ENCODE peak calls at places on chromosomes 16 and 17, in nine cellular contexts. H is breast epithelium, E is transverse colon, S is endothelial cell of umbilical vein, W is prostate gland, L is stomach, X is upper lobe of left lung, Q is sigmoid colon, F is spleen. Z is an unnamed sample.

GRCh38 chr17:62703776-62704380 is 76.4 kb downstream of the MRC2 start:
- DNase-seq in F (peak; percentile 95), E (peak; percentile 76), Q (peak; percentile 87), H (peak; percentile 78), X (peak; percentile 84), S (peak; percentile 44), L (peak; percentile 83), W (peak; percentile 64), Z (no peak)

GRCh38 chr17:17804007-17804406 is 32.8 kb downstream of the SREBF1 start:
- DNase-seq in X (no peak), W (no peak), S (no peak), H (no peak), Q (no peak), E (no peak), L (no peak), F (no peak), Z (no peak)

GRCh38 chr17:82496529-82497434 is 22.8 kb upstream of the FOXK2 start:
- DNase-seq in L (peak; percentile 97), S (peak; percentile 93), Q (peak; percentile 99), F (peak; percentile 100), W (peak; percentile 96), E (peak; percentile 97), X (peak; percentile 99), H (peak; percentile 95), Z (peak; percentile 99)

GRCh38 chr16:64957246-64957645 is 164.6 kb downstream of the CDH11 start:
- DNase-seq in H (no peak), F (no peak), Q (no peak), X (no peak), W (no peak), E (no peak), L (no peak), S (no peak), Z (no peak)

GRCh38 chr17:1957037-1957436 is 68.1 kb downstream of the RTN4RL1 start:
- DNase-seq in W (no peak), E (no peak), S (no peak), Q (no peak), L (no peak), F (no peak), X (no peak), H (no peak), Z (no peak)

GRCh38 chr17:72812823-72813222 is 279.7 kb downstream of the SLC39A11 start:
- DNase-seq in F (no peak), H (no peak), X (no peak), Q (no peak), S (no peak), W (no peak), E (no peak), L (no peak), Z (no peak)

GRCh38 chr17:320139-320538 is 32.5 kb downstream of the RPH3AL start:
- DNase-seq in W (no peak), L (no peak), Q (peak; percentile 54), X (no peak), S (no peak), F (peak; percentile 31), E (no peak), H (no peak), Z (peak; percentile 28)

GRCh38 chr17:57356722-57357391 is 100.5 kb downstream of the MSI2 start:
- DNase-seq in F (no peak), X (no peak), H (no peak), Q (no peak), E (peak; percentile 45), S (peak; percentile 73), L (peak; percentile 30), W (no peak), Z (no peak)

GRCh38 chr17:72104863-72105234 is 16.0 kb upstream of the SOX9 start:
- DNase-seq in E (no peak), X (no peak), S (no peak), L (no peak), Q (no peak), W (no peak), F (no peak), H (no peak), Z (no peak)

GRCh38 chr16:48365601-48366164 is 19.5 kb downstream of the SIAH1 start:
- DNase-seq in F (peak; percentile 97), H (peak; percentile 88), S (peak; percentile 89), L (peak; percentile 94), X (peak; percentile 98), E (peak; percentile 94), Q (peak; percentile 94), W (peak; percentile 92), Z (peak; percentile 90)
- TF ChIP-seq POLR2A in F (peak; percentile 63), H (peak; percentile 39), S (peak; percentile 50), L (peak; percentile 68), X (no peak), E (peak; percentile 92), Q (peak; percentile 52), W (peak; percentile 97), Z (no peak)

DNA sequence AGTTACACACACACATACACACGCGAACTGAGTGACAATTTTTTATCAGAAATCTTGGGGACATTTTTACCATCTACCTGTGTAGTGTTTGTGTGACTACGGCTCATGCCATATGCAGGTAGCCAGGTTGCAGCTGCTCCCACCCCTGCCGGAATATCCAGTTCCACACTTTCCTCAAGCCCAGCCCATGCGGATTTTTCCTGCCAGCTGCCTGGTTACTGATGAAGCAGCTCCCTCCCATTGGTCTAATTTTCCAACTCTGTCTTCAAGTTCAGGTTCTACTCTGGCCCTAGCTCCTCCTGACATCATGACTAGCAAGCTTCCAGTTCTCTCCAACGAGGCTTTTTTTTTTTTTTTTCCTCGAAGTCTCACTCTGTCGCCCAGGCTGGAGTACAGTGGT is 4.8 kb downstream of the GSG1L2 start:
- DNase-seq in E (peak; percentile 13), H (no peak), W (peak; percentile 57), X (peak; percentile 36), F (no peak), Q (no peak), S (no peak), L (peak; percentile 37), Z (no peak)
- H3K27me3 ChIP-seq in E (no peaks in the 10 kb centered on the region), H (no peaks in the 10 kb centered on the region), W (no peaks in the 10 kb centered on the region), X (no peaks in the 10 kb centered on the region), F (no peaks in the 10 kb centered on the region), Q (no peaks in the 10 kb centered on the region), S (no peaks in the 10 kb centered on the region), L (peaks cover 11% of the 10 kb centered on the region), Z (no peaks in the 10 kb centered on the region)

GRCh38 chr17:40320771-40321501 is 12.0 kb downstream of the RARA start:
- DNase-seq in H (no peak), W (no peak), Q (peak; percentile 92), S (no peak), F (peak; percentile 85), E (peak; percentile 60), L (no peak), X (peak; percentile 48), Z (peak; percentile 93)

GRCh38 chr17:40321502-40322416 is 12.8 kb downstream of the RARA start:
- DNase-seq in H (no peak), W (no peak), X (peak; percentile 57), E (peak; percentile 61), L (peak; percentile 68), S (no peak), Q (peak; percentile 84), F (peak; percentile 83), Z (peak; percentile 78)

GRCh38 chr17:40323731-40324650 is 15.0 kb downstream of the RARA start:
- DNase-seq in H (no peak), X (peak; percentile 76), E (peak; percentile 36), Q (peak; percentile 83), W (no peak), S (peak; percentile 79), F (peak; percentile 85), L (no peak), Z (peak; percentile 86)

GRCh38 chr17:40323317-40323716 is 14.3 kb downstream of the RARA start:
- DNase-seq in L (no peak), E (no peak), H (no peak), F (no peak), W (no peak), X (no peak), S (no peak), Q (no peak), Z (no peak)

GRCh38 chr17:40322417-40323315 is 13.7 kb downstream of the RARA start:
- DNase-seq in F (peak; percentile 95), W (no peak), H (peak; percentile 88), E (peak; percentile 83), X (peak; percentile 89), Q (peak; percentile 87), L (peak; percentile 70), S (peak; percentile 91), Z (peak; percentile 93)
- TF ChIP-seq POLR2AphosphoS5 in F (peak; percentile 86), W (peak; percentile 10), H (peak; percentile 76), E (peak; percentile 48), X (peak; percentile 48), Q (peak; percentile 7), L (peak; percentile 46), S (peak; percentile 40), Z (no peak)

DNA sequence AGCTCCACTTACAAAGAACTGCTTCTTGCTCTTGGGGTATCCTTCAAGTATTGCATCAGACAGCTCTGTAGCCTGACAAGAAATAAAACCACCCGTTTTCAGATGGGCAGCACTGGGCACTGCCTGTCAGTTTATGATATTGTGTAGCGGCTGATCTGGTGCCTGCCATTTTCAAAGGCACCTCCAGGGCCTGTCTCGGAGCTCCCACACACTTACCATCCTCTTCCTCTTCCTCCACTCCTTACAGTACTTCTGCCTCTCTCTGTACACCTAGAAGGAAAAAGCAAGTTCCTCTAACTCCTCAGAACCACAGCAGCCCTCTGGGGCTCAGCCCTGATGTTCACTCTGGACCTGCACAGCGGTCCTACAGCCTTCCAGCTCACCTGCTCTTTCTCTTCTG is 4.4 kb downstream of the PSMC3IP start:
- DNase-seq in W (no peak), F (no peak), L (no peak), Q (no peak), S (no peak), H (no peak), X (no peak), E (peak; percentile 1), Z (no peak)
- TF ChIP-seq POLR2A in W (no peak), F (no peak), L (no peak), Q (no peak), S (no peak), H (no peak), X (no peak), E (no peak), Z (no peak)

GRCh38 chr17:28280826-28281225 is 38.2 kb upstream of the TMEM97 start:
- DNase-seq in F (no peak), W (no peak), X (no peak), H (no peak), S (no peak), E (no peak), L (no peak), Q (no peak), Z (no peak)
- H3K27me3 ChIP-seq in F (peaks cover 29% of the 10 kb centered on the region), W (no peaks in the 10 kb centered on the region), X (no peaks in the 10 kb centered on the region), H (no peaks in the 10 kb centered on the region), S (no peaks in the 10 kb centered on the region), E (peaks cover 8% of the 10 kb centered on the region), L (no peaks in the 10 kb centered on the region), Q (no peaks in the 10 kb centered on the region), Z (no peaks in the 10 kb centered on the region)

DNA sequence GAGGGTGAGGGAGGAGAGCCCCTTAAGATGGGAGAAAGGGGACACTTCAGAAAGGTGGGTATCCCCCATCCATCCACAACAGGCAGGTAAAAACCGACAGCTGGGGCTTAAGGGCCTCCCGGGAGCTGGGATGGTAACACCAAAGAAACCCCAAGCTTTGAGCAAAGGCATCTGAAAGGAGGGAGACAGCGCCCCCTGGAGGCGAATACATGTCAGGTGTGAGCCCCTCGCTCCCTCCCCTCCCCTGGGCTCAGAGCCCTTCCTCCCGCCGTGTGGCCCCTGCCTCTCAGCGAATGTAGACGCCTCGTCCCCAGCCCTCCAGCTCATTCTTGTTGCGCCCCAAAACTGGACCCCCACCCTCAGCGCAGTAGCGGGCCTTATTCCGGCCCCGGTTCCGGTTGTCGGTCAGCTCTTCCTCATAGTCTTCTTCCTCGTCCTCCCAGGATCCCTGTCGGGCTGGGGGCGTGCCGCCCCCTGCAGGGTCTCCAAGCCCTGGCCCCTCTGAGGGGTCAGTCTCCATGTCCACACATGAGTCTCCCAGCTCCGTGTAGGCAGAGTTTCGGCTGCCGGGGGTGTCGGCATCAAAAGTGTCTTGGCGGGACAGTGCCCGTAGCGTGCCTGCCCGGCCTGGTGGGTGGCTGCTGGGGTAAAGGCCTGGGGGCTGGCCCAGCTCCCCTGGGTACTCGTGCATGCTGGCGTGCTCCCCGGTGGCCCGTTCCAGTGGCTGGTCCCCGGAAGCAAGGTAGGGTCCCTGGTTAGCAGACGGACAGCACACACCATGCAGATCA is 9.1 kb upstream of the ARL5C start:
- DNase-seq in W (peak; percentile 57), S (peak; percentile 44), Q (peak; percentile 90), E (peak; percentile 78), F (peak; percentile 92), X (peak; percentile 68), H (peak; percentile 71), L (peak; percentile 81), Z (peak; percentile 91)
- TF ChIP-seq POLR2AphosphoS5 in W (no peak), S (no peak), Q (peak; percentile 9), E (no peak), F (peak; percentile 42), X (no peak), H (no peak), L (no peak), Z (no peak)